ENCODE peak calls at places on chromosomes 11 and 22, in four cellular contexts. B, O, K and G are unnamed samples.

GRCh38 chr11:86196924-86197323 is 47.6 kb upstream of the EED start:
- DNase-seq in B (no peak), O (no peak), K (no peak), G (no peak)

GRCh38 chr11:28342704-28343103 is 234.5 kb downstream of the METTL15 start:
- DNase-seq in B (peak; percentile 69), O (no peak), K (peak; percentile 16), G (no peak)

GRCh38 chr11:61102667-61103491 is 590 bp downstream of the CD5 start:
- DNase-seq in B (no peak), O (no peak), K (no peak), G (no peak)

GRCh38 chr22:48434868-48435250 is 1392.8 kb downstream of the BRD1 start:
- DNase-seq in B (no peak), O (no peak), K (no peak), G (no peak)

GRCh38 chr11:95284057-95285052 is 53.4 kb upstream of the SESN3 start:
- DNase-seq in B (peak; percentile 72), O (no peak), K (peak; percentile 64), G (no peak)

GRCh38 chr11:11192541-11192940 is 160.5 kb downstream of the CSNK2A3 start:
- DNase-seq in B (no peak), O (no peak), K (no peak), G (no peak)

GRCh38 chr11:87198266-87198881 is 160.6 kb downstream of the TMEM135 start:
- DNase-seq in B (no peak), O (no peak), K (no peak), G (no peak)

GRCh38 chr22:22981670-22982571 is 88.4 kb upstream of the GNAZ start:
- DNase-seq in B (no peak), O (no peak), K (no peak), G (no peak)

GRCh38 chr22:42966389-42966998 is 48.5 kb downstream of the PACSIN2 start:
- DNase-seq in B (peak; percentile 48), O (no peak), K (peak; percentile 55), G (no peak)

GRCh38 chr11:23732026-23732425 is 764.8 kb upstream of the LUZP2 start:
- DNase-seq in B (peak; percentile 71), O (no peak), K (peak; percentile 6), G (peak; percentile 61)

GRCh38 chr11:124900464-124900863 is 2.8 kb upstream of the ROBO4 start:
- DNase-seq in B (peak; percentile 89), O (no peak), K (peak; percentile 96), G (no peak)

GRCh38 chr11:94933225-94934130 is 39.9 kb downstream of the CWC15 start:
- DNase-seq in B (peak; percentile 98), O (no peak), K (peak; percentile 97), G (no peak)

GRCh38 chr22:46908641-46909107 is 146.2 kb downstream of the TBC1D22A start:
- DNase-seq in B (no peak), O (peak; percentile 76), K (no peak), G (no peak)

GRCh38 chr11:123375832-123376231 is 54.2 kb upstream of the GRAMD1B start:
- DNase-seq in B (no peak), O (no peak), K (no peak), G (no peak)

GRCh38 chr22:37098976-37099577 is 10.4 kb downstream of the TMPRSS6 start:
- DNase-seq in B (peak; percentile 2), O (peak; percentile 42), K (no peak), G (no peak)

GRCh38 chr11:128299132-128299726 is 288.1 kb downstream of the ETS1 start:
- DNase-seq in B (no peak), O (no peak), K (peak; percentile 75), G (peak; percentile 27)

GRCh38 chr11:77139201-77139600 is 11.2 kb downstream of the MYO7A start:
- DNase-seq in B (no peak), O (no peak), K (no peak), G (no peak)

GRCh38 chr11:131819845-131820244 is 449.4 kb downstream of the NTM start:
- DNase-seq in B (no peak), O (no peak), K (no peak), G (no peak)

DNA sequence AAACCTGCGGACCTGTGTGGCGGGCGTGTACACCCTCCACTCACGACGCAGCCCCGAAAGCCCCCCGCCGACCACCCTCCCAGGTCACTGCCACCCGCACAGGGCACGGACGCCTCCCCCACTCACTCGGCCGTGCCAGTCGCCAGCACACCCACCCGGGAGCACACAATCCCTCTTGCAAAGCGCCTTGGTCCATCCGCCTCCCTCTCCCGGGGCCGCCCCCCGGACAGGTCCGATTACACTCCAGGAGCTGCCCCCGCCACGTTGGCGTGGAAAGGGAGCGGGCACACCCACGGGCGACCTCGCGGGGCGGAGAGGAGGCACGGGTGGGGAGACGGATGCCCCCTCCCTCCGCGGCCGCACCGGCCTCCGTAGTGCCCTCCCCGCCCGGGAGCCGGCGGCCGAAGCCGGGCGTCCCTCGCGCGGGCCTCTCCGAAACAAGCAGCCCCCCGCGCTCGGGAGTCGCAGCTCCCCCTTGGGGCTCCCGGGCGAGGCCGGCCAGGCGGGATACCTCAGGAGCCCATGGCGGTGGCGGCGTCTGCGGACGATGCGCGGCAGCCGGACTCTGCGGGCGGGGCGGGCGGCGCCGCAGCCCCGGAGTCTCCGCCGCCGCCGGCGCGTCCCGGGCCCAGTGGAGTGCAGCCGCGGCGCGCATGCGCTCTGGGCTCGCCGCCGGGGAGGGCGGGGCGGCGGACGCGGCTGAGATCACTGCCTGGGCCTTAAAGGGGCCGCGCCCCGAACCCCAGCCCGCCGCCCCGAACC is at the start of gene TMEM184B:
- DNase-seq in B (peak; percentile 54), O (peak; percentile 94), K (peak; percentile 89), G (peak; percentile 93)
- H3K4me1 ChIP-seq in B (peaks cover 20% of the 10 kb centered on the region), O (peaks cover 12% of the 10 kb centered on the region), K (peaks cover 28% of the 10 kb centered on the region), G (peaks cover 31% of the 10 kb centered on the region)

DNA sequence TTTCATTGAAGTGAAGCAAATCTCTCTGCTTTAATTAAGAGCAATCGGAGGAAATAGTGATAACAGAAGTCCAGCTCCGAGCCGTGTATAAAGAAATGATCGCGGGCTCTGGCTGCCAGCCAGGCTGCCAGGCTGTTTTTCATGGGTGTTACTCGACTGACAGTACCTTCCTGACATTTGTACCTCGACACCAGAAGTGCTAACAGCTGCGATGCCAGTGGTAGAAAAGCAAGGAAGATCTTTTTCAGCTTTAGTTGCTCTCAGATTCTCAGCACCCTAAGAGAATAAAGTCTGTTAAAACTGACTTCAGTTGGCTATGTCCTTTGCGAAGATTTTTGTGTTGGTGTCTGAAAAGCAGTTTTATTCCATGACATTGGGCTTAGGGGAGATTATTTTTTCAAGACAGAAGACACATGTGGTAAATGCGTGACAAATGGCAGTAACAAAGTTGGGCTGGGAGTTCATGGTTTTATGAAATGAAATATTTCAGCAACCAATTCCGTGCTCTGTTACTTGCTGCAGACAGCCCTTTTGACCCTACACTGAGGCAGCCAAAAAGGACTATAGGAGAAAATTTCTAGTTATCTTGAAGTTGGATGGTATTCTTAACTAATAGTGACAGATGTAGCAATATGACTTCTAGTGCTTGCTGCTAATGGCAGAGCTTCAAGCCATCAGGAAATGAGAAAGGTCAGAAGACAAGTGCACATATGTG is 296.2 kb downstream of the CNTN5 start:
- DNase-seq in B (peak; percentile 36), O (no peak), K (peak; percentile 38), G (no peak)
- H2AFZ ChIP-seq in B (no peak overlapping the region), O (peak overlapping the region; percentile 32), K (peak overlapping the region; percentile 74), G (no peak overlapping the region)

DNA sequence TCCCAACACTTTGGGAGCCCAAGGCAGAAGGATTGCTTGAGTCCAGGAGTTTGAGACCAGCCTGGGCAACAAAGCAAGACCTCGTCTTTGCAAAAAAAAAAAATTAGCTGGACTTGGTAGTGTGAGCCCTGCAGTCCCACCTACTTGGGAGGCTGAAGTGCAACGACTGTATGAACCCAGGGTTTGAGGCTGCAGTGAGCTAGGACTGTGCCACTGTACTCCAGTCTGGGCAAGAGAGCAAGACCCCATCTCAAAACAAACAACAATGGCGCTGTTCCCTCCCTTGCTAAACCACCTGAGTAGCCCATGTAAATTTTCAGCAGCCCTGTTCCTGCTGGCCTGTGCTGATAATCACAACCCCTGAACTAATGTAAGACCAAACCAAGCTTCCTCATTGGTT is 3.1 kb downstream of the LAMTOR1 start:
- DNase-seq in B (no peak), O (no peak), K (no peak), G (no peak)
- H3K36me3 ChIP-seq in B (peaks cover 19% of the 10 kb centered on the region), O (no peaks in the 10 kb centered on the region), K (peaks cover 17% of the 10 kb centered on the region), G (no peaks in the 10 kb centered on the region)

GRCh38 chr22:19289475-19290161 is 1.9 kb downstream of the CLTCL1 start:
- DNase-seq in B (peak; percentile 95), O (no peak), K (peak; percentile 70), G (peak; percentile 23)
- H3K4me1 ChIP-seq in B (peaks cover 27% of the 10 kb centered on the region), O (peaks cover 17% of the 10 kb centered on the region), K (peaks cover 54% of the 10 kb centered on the region), G (peaks cover 11% of the 10 kb centered on the region)

DNA sequence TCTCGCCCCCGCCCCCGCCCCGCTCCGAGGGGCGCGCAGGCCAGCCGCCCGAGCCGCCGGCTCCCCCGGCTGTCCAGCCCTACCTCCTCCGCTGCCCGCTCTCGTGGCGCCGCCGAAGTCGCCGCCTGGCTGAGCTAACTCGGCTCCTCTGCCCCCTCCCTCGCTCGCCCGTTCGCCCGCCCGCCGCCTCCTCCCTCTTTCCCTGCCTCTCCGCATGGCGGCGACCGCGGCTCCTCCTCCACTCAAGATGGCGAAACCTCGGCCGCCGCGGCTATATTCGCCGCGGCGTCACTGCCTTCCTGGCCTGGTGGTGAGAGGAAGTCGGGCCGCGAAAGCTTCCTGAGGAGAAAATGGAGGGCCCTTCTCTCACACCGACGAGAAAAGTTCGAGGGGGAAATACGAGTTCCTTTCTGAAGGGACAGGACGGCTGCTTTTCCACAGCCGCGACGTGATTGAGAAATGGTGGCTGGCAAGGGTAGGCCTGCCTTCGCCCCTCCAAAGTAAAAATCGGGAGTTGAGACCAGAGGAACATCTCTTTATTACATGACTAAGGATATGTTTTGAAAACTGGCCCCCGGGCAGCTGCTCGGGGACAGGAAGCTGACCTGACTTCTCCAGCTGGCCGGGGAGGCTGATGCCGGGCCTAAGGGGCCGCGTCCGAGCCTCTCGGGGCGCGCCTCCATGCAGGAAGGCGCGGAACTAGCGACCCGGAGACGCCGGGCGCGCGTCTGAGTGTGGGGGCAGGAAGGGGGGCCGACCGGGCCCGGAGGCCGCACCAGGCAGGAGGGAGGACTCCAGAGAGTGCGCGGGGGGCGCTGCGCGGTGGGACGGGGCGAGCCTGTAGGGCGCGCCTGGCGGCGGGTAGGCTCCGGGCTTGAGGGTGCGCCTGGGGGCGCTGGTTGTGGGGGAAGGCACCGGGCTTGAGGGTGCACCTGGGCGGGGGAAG is at the start of gene DDX6:
- DNase-seq in B (peak; percentile 89), O (peak; percentile 95), K (peak; percentile 96), G (peak; percentile 94)
- H2AFZ ChIP-seq in B (peak within 1 kb of the TSS; percentile 72), O (peak within 1 kb of the TSS; percentile 82), K (peak within 1 kb of the TSS; percentile 85), G (peak within 1 kb of the TSS; percentile 91)

DNA sequence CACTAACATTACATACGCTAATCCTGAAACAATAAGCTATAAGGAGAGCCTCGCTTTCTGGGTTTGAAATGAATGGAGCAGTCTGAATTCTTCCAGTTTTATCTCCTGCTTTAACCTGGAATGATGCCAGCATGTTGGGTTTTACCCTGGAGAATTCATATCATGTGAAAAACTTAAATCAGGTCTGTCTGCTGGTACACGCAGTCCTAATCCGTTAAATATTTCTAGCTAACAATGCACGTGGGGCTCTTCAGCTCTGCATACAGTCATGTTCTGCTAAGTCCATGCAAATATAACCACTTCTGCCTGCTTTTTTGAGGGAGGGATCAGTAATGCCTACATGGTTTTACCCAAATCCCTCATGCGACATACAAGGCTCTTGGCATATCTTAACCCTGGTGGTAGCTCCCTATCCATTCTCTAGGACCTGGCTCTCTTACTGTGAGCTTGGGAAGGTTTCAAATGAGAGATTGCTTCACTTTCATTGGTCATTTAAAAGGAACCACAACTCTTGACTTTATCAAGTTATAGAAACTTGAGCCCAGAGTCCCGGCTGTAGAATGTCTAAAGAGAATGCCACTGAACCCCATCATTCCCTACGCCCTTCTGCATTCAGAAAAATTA is 92.6 kb downstream of the COMMD9 start:
- DNase-seq in B (peak; percentile 22), O (peak; percentile 28), K (no peak), G (peak; percentile 41)
- H3K36me3 ChIP-seq in B (no peaks in the 10 kb centered on the region), O (no peaks in the 10 kb centered on the region), K (no peaks in the 10 kb centered on the region), G (no peaks in the 10 kb centered on the region)